ENCODE peak calls at places on chromosomes 6 and 20, in eight cellular contexts. G is NCI-H1092 treated with DMSO at 0.1 percent for 48 hours; Z is activated gamma-delta T cell treated with Interleukin-2 at 50 U/mL for 16 hours; D is CD8-positive, alpha-beta T cell; H is stimulated activated CD4-positive, alpha-beta T cell treated with anti-CD3 and anti-CD28 coated beads, Interleukin-12 subunit alpha, Interleukin-12 subunit beta, amount 100 ng/mL, for 48 hours; K is neural progenitor cell; N is activated CD4-positive, alpha-beta T cell treated with anti-CD3 and anti-CD28 coated beads, Interleukin-2, amount 10 ng/mL, durations not matched to agents 24 days and 14 days; E is iris pigment epithelial cell. X is an unnamed sample.

GRCh38 chr6:26607434-26608230 is 10.9 kb downstream of the ABT1 start:
- DNase-seq in E (peak; percentile 62), D (peak; percentile 64), H (peak; percentile 25), G (peak; percentile 45), Z (peak; percentile 53), K (peak; percentile 71), N (peak; percentile 91), X (peak; percentile 70)

GRCh38 chr20:51727872-51728271 is 40.3 kb downstream of the ATP9A start:
- DNase-seq in N (no peak), H (no peak), G (no peak), Z (no peak), D (no peak), K (no peak), E (no peak), X (no peak)

GRCh38 chr20:728022-728944 is 40.0 kb downstream of the SLC52A3 start:
- DNase-seq in D (peak; percentile 41), N (peak; percentile 79), K (peak; percentile 94), G (peak; percentile 31), E (peak; percentile 38), Z (peak; percentile 15), H (peak; percentile 40), X (peak; percentile 25)

GRCh38 chr20:38889792-38890496 is 36.3 kb upstream of the FAM83D start:
- DNase-seq in D (no peak), H (no peak), K (no peak), N (no peak), E (no peak), G (no peak), Z (no peak), X (no peak)

GRCh38 chr6:135853227-135853626 is 1.7 kb downstream of the PDE7B start:
- DNase-seq in E (peak; percentile 78), H (no peak), G (no peak), Z (no peak), D (no peak), K (no peak), N (peak; percentile 60), X (peak; percentile 43)

GRCh38 chr6:53750112-53750511 is 44.7 kb upstream of the LRRC1 start:
- DNase-seq in D (no peak), K (no peak), Z (no peak), H (no peak), E (no peak), G (no peak), N (no peak), X (no peak)

GRCh38 chr20:48358176-48358575 is 469.6 kb downstream of the PREX1 start:
- DNase-seq in K (no peak), D (no peak), E (no peak), H (no peak), G (no peak), Z (no peak), N (no peak), X (no peak)

GRCh38 chr6:35188886-35189285 is 24.9 kb upstream of the SCUBE3 start:
- DNase-seq in Z (no peak), D (no peak), K (no peak), H (no peak), G (no peak), N (no peak), E (no peak), X (no peak)

GRCh38 chr20:1624811-1625690 is 5.2 kb upstream of the SIRPB1 start:
- DNase-seq in D (no peak), Z (no peak), H (no peak), K (no peak), E (no peak), N (peak; percentile 47), G (no peak), X (no peak)

GRCh38 chr6:148044921-148045320 is 297.7 kb upstream of the SASH1 start:
- DNase-seq in G (no peak), K (no peak), Z (no peak), N (no peak), E (peak; percentile 29), D (no peak), H (no peak), X (peak; percentile 46)

GRCh38 chr6:20575125-20575524 is 40.9 kb downstream of the CDKAL1 start:
- DNase-seq in D (no peak), K (no peak), Z (no peak), E (no peak), G (peak; percentile 44), H (no peak), N (no peak), X (no peak)

GRCh38 chr20:62571667-62572344 is 70.5 kb upstream of the SLCO4A1 start:
- DNase-seq in D (no peak), G (no peak), H (no peak), E (no peak), Z (no peak), K (no peak), N (peak; percentile 62), X (no peak)

GRCh38 chr6:2434116-2434515 is 188.7 kb upstream of the GMDS start:
- DNase-seq in N (no peak), Z (no peak), H (no peak), E (no peak), D (no peak), G (no peak), K (no peak), X (no peak)

GRCh38 chr20:11376406-11376805 is 541.3 kb upstream of the BTBD3 start:
- DNase-seq in G (no peak), K (no peak), H (no peak), Z (no peak), N (no peak), D (no peak), E (peak; percentile 69), X (peak; percentile 57)

GRCh38 chr6:44220913-44221290 is 2.5 kb upstream of the SLC29A1 start:
- DNase-seq in D (no peak), Z (no peak), H (no peak), E (no peak), N (no peak), K (no peak), G (no peak), X (no peak)

GRCh38 chr20:1211954-1212497 is 8.8 kb downstream of the C20orf202 start:
- DNase-seq in N (no peak), G (no peak), K (no peak), H (no peak), D (no peak), E (no peak), Z (no peak), X (no peak)

GRCh38 chr6:162058281-162058875 is 669.2 kb downstream of the PRKN start:
- DNase-seq in H (no peak), N (no peak), D (no peak), E (peak; percentile 21), K (no peak), G (no peak), Z (no peak), X (no peak)

GRCh38 chr6:16683524-16684194 is 77.6 kb downstream of the ATXN1 start:
- DNase-seq in G (no peak), H (no peak), D (no peak), E (peak; percentile 84), Z (no peak), N (no peak), K (no peak), X (peak; percentile 85)

GRCh38 chr6:31582230-31582601 is at the start of gene LTB:
- DNase-seq in E (no peak), G (no peak), H (no peak), D (peak; percentile 77), Z (peak; percentile 77), K (no peak), N (peak; percentile 92), X (no peak)

GRCh38 chr6:107560657-107561056 is 70.7 kb downstream of the SOBP start:
- DNase-seq in G (no peak), K (no peak), D (no peak), H (no peak), N (no peak), E (peak; percentile 4), Z (no peak), X (peak; percentile 6)

GRCh38 chr6:72709436-72709835 is 87.6 kb downstream of the KCNQ5 start:
- DNase-seq in D (no peak), H (no peak), E (no peak), K (no peak), N (no peak), G (no peak), Z (no peak), X (peak; percentile 47)

GRCh38 chr6:6820688-6821238 is 232.2 kb downstream of the LY86 start:
- DNase-seq in N (no peak), K (peak; percentile 74), Z (no peak), G (peak; percentile 43), H (no peak), E (no peak), D (no peak), X (no peak)

GRCh38 chr6:14711704-14712397 is 534.0 kb upstream of the JARID2 start:
- DNase-seq in N (no peak), Z (no peak), G (no peak), D (no peak), E (no peak), K (no peak), H (no peak), X (no peak)

GRCh38 chr6:53335224-53335994 is 13.3 kb downstream of the ELOVL5 start:
- DNase-seq in Z (peak; percentile 81), H (peak; percentile 40), D (peak; percentile 76), K (no peak), E (no peak), G (no peak), N (peak; percentile 92), X (no peak)

GRCh38 chr20:21235713-21236445 is 67.3 kb upstream of the XRN2 start:
- DNase-seq in H (peak; percentile 57), E (peak; percentile 60), N (peak; percentile 89), Z (peak; percentile 53), K (peak; percentile 87), G (peak; percentile 79), D (peak; percentile 65), X (peak; percentile 69)

GRCh38 chr6:33377166-33377565 is 14.5 kb upstream of the KIFC1 start:
- DNase-seq in D (no peak), N (no peak), H (no peak), E (no peak), Z (no peak), G (no peak), K (no peak), X (no peak)

GRCh38 chr20:45450097-45450818 is 19.3 kb upstream of the WFDC2 start:
- DNase-seq in E (peak; percentile 54), Z (no peak), H (no peak), G (peak; percentile 35), D (no peak), N (peak; percentile 76), K (peak; percentile 70), X (peak; percentile 54)

GRCh38 chr6:15299430-15300131 is 53.7 kb downstream of the JARID2 start:
- DNase-seq in Z (peak; percentile 62), G (no peak), N (peak; percentile 74), E (peak; percentile 59), D (peak; percentile 62), H (no peak), K (no peak), X (peak; percentile 70)

GRCh38 chr6:3287976-3288707 is 29.4 kb downstream of the PSMG4 start:
- DNase-seq in G (no peak), N (no peak), K (no peak), Z (no peak), D (no peak), H (no peak), E (no peak), X (no peak)

GRCh38 chr6:158634695-158635426 is 9.7 kb downstream of the DYNLT1 start:
- DNase-seq in H (no peak), E (no peak), K (no peak), N (no peak), G (no peak), Z (no peak), D (no peak), X (no peak)

GRCh38 chr6:118882314-118882905 is 11.5 kb upstream of the ASF1A start:
- DNase-seq in G (no peak), K (no peak), E (no peak), N (no peak), H (no peak), Z (no peak), D (no peak), X (no peak)

GRCh38 chr6:14546036-14546435 is 428.5 kb downstream of the CD83 start:
- DNase-seq in N (no peak), Z (no peak), G (no peak), D (no peak), K (no peak), H (no peak), E (no peak), X (no peak)

GRCh38 chr6:170084166-170084730 is 206.6 kb downstream of the DLL1 start:
- DNase-seq in H (no peak), D (no peak), K (no peak), E (no peak), G (no peak), N (no peak), Z (no peak), X (no peak)

GRCh38 chr6:155400022-155400965 is 55.3 kb downstream of the NOX3 start:
- DNase-seq in E (no peak), Z (no peak), G (no peak), D (no peak), H (no peak), K (no peak), N (no peak), X (peak; percentile 52)